ENCODE peak calls at places on chromosome 1, in eight cellular contexts. P, Y, H, R, O, K, B and G are unnamed samples.

GRCh38 chr1:7471836-7472235 is 299.3 kb upstream of the VAMP3 start:
- DNase-seq in R (no peak), K (no peak), Y (no peak), O (peak), H (no peak), P (no peak), B (peak), G (no peak)

GRCh38 chr1:40421348-40421693 is 29.0 kb upstream of the ZFP69B start:
- DNase-seq in H (no peak), K (no peak), P (no peak), B (no peak), Y (no peak), O (no peak), R (no peak), G (no peak)

GRCh38 chr1:91700771-91701493 is 185.0 kb downstream of the TGFBR3 start:
- DNase-seq in K (no peak), P (no peak), R (no peak), Y (no peak), B (peak), O (peak), H (no peak), G (no peak)

GRCh38 chr1:206878456-206878855 is 13.0 kb downstream of the IL20 start:
- DNase-seq in Y (no peak), H (no peak), R (peak), K (no peak), O (no peak), P (no peak), B (no peak), G (no peak)

GRCh38 chr1:114003431-114003830 is 24.2 kb downstream of the OLFML3 start:
- DNase-seq in R (no peak), B (no peak), K (no peak), P (no peak), O (no peak), Y (no peak), H (no peak), G (no peak)

GRCh38 chr1:194297100-194297499 is 1110.7 kb upstream of the B3GALT2 start:
- DNase-seq in Y (no peak), H (no peak), P (no peak), O (no peak), B (no peak), K (no peak), R (no peak), G (no peak)

GRCh38 chr1:197921235-197922069 is 4.3 kb downstream of the LHX9 start:
- DNase-seq in O (peak), H (no peak), Y (no peak), B (no peak), R (no peak), K (no peak), P (no peak), G (no peak)

GRCh38 chr1:166933137-166933536 is 42.2 kb downstream of the ILDR2 start:
- DNase-seq in Y (no peak), K (no peak), B (no peak), P (no peak), R (no peak), H (no peak), O (no peak), G (no peak)

GRCh38 chr1:119204169-119204568 is 63.7 kb upstream of the WARS2 start:
- DNase-seq in H (no peak), R (no peak), Y (no peak), K (no peak), P (no peak), O (no peak), B (no peak), G (no peak)

GRCh38 chr1:25958475-25958874 is 39.4 kb downstream of the PAFAH2 start:
- DNase-seq in R (peak), Y (no peak), K (no peak), P (no peak), O (peak), B (peak), H (no peak), G (peak)

GRCh38 chr1:89705901-89706699 is 73.2 kb downstream of the LRRC8C start:
- DNase-seq in O (no peak), P (no peak), R (no peak), B (no peak), H (no peak), Y (no peak), K (no peak), G (no peak)

GRCh38 chr1:32470991-32471694 is 6.3 kb downstream of the ZBTB8B start:
- DNase-seq in Y (peak), K (no peak), P (no peak), B (peak), R (no peak), O (no peak), H (no peak), G (no peak)

GRCh38 chr1:234875953-234876814 is 252.5 kb downstream of the TOMM20 start:
- DNase-seq in K (peak), O (no peak), R (peak), H (peak), B (peak), Y (peak), P (peak), G (peak)

GRCh38 chr1:59020151-59020997 is 236.5 kb upstream of the JUN start:
- DNase-seq in B (peak), K (peak), P (peak), Y (peak), H (no peak), R (peak), O (peak), G (peak)

GRCh38 chr1:202023033-202023433 is 12.6 kb downstream of the ELF3 start:
- DNase-seq in R (peak), Y (no peak), P (peak), B (peak), O (no peak), K (peak), H (peak), G (peak)

GRCh38 chr1:180926164-180926981 is 13.7 kb downstream of the KIAA1614 start:
- DNase-seq in P (no peak), Y (no peak), O (peak), B (peak), R (no peak), K (no peak), H (no peak), G (no peak)